ENCODE peak calls at places on chromosome 22, in five cellular contexts. L is neural crest cell; J is stimulated activated CD4-positive, alpha-beta T cell treated with anti-CD3 and anti-CD28 coated beads, Interleukin-15, amount 100 ng/mL, for 24 hours; S is natural killer cell; P is NCI-H345. R is an unnamed sample.

GRCh38 chr22:20435436-20436308 is 2.0 kb downstream of the SCARF2 start:
- DNase-seq in S (no peak), J (no peak), L (no peak), P (no peak), R (no peak)

GRCh38 chr22:36823177-36823839 is 6.5 kb upstream of the PVALB start:
- DNase-seq in L (no peak), J (no peak), P (no peak), S (no peak), R (no peak)

GRCh38 chr22:19105867-19106802 is 16.1 kb downstream of the DGCR2 start:
- DNase-seq in P (no peak), J (peak), S (peak), L (no peak), R (peak)

GRCh38 chr22:45903355-45904149 is 73.4 kb downstream of the WNT7B start:
- DNase-seq in P (no peak), L (no peak), S (no peak), J (no peak), R (no peak)

GRCh38 chr22:40263191-40263590 is 83.1 kb upstream of the ADSL start:
- DNase-seq in S (no peak), J (peak), P (no peak), L (no peak), R (no peak)

GRCh38 chr22:25475554-25476022 is 88.9 kb upstream of the GRK3 start:
- DNase-seq in P (peak), J (no peak), S (no peak), L (no peak), R (no peak)

GRCh38 chr22:30822216-30823014 is 127.7 kb downstream of the OSBP2 start:
- DNase-seq in P (no peak), S (no peak), J (peak), L (peak), R (no peak)

GRCh38 chr22:47135338-47135737 is 372.9 kb downstream of the TBC1D22A start:
- DNase-seq in S (no peak), L (no peak), J (no peak), P (no peak), R (no peak)

GRCh38 chr22:44685384-44686056 is 16.5 kb upstream of the PRR5 start:
- DNase-seq in P (peak), L (peak), J (peak), S (peak), R (peak)

GRCh38 chr22:37237371-37238268 is 6.4 kb downstream of the RAC2 start:
- DNase-seq in L (no peak), J (peak), S (no peak), P (no peak), R (no peak)

GRCh38 chr22:17705565-17706450 is 67.3 kb downstream of the BCL2L13 start:
- DNase-seq in J (peak), L (no peak), S (no peak), P (no peak), R (no peak)

GRCh38 chr22:43142881-43143562 is at the start of gene MCAT:
- DNase-seq in J (peak), L (peak), S (peak), P (peak), R (peak)

GRCh38 chr22:39500101-39500500 is 2.0 kb upstream of the MIEF1 start:
- DNase-seq in S (no peak), J (no peak), L (no peak), P (no peak), R (no peak)

GRCh38 chr22:37026325-37026724 is 6.8 kb downstream of the MPST start:
- DNase-seq in P (no peak), S (no peak), J (no peak), L (no peak), R (no peak)

GRCh38 chr22:41576877-41577276 is 12.8 kb downstream of the PMM1 start:
- DNase-seq in L (peak), J (peak), P (no peak), S (no peak), R (no peak)

GRCh38 chr22:50271519-50271970 is 1.4 kb upstream of the MAPK11 start:
- DNase-seq in P (peak), S (no peak), L (peak), J (peak), R (peak)

GRCh38 chr22:37632174-37633081 is 7.0 kb upstream of the SH3BP1 start:
- DNase-seq in S (no peak), P (no peak), J (no peak), L (no peak), R (no peak)

GRCh38 chr22:23067691-23068090 is 2.6 kb upstream of the GNAZ start:
- DNase-seq in S (no peak), L (no peak), P (no peak), J (no peak), R (no peak)

GRCh38 chr22:25726241-25726640 is 15.7 kb upstream of the MYO18B start:
- DNase-seq in J (no peak), S (no peak), P (no peak), L (no peak), R (no peak)

GRCh38 chr22:29217827-29218757 is 12.4 kb downstream of the EMID1 start:
- DNase-seq in S (no peak), J (no peak), L (no peak), P (no peak), R (no peak)

GRCh38 chr22:37563153-37564081 is 3.1 kb downstream of the CDC42EP1 start:
- DNase-seq in P (no peak), L (no peak), J (no peak), S (no peak), R (no peak)

GRCh38 chr22:35104491-35104890 is 38.5 kb downstream of the ISX start:
- DNase-seq in L (no peak), J (no peak), S (no peak), P (no peak), R (no peak)

GRCh38 chr22:29780781-29781676 is 13.9 kb downstream of the UQCR10 start:
- DNase-seq in J (no peak), L (no peak), P (no peak), S (no peak), R (no peak)

GRCh38 chr22:24953294-24954113 is 988 bp downstream of the KIAA1671 start:
- DNase-seq in L (no peak), P (no peak), J (peak), S (no peak), R (no peak)

GRCh38 chr22:37353839-37354238 is 71.5 kb downstream of the CYTH4 start:
- DNase-seq in S (no peak), J (no peak), L (no peak), P (no peak), R (no peak)

R was measured in effector CD8-positive, alpha-beta T cell.